ENCODE peak calls at places on chromosomes 6 and 20, in four cellular contexts. G, V, N and K are unnamed samples.

GRCh38 chr20:35467339-35468224 is 12.2 kb downstream of the CEP250 start:
- DNase-seq in G (no peak), V (peak; percentile 72), N (peak; percentile 72), K (peak; percentile 21)

GRCh38 chr6:36033935-36034334 is 6.3 kb downstream of the MAPK14 start:
- DNase-seq in G (no peak), V (no peak), N (no peak), K (no peak)

GRCh38 chr20:63919130-63919529 is 24.2 kb downstream of the DNAJC5 start:
- DNase-seq in G (no peak), V (no peak), N (no peak), K (no peak)

GRCh38 chr20:57621426-57622200 is 1.4 kb upstream of the ZBP1 start:
- DNase-seq in G (no peak), V (no peak), N (no peak), K (no peak)

GRCh38 chr6:39402239-39402751 is 79.8 kb upstream of the KCNK16 start:
- DNase-seq in G (no peak), V (no peak), N (no peak), K (no peak)

GRCh38 chr6:39493174-39493573 is 170.7 kb upstream of the KCNK16 start:
- DNase-seq in G (no peak), V (no peak), N (no peak), K (no peak)

GRCh38 chr6:42532038-42532669 is 31.7 kb upstream of the UBR2 start:
- DNase-seq in G (no peak), V (no peak), N (no peak), K (no peak)

GRCh38 chr6:23174781-23175361 is 605.5 kb downstream of the HDGFL1 start:
- DNase-seq in G (no peak), V (peak; percentile 82), N (no peak), K (peak; percentile 96)

GRCh38 chr6:141290871-141291270 is 841.9 kb upstream of the GJE1 start:
- DNase-seq in G (no peak), V (no peak), N (no peak), K (no peak)

GRCh38 chr6:15628499-15629131 is 34.2 kb downstream of the DTNBP1 start:
- DNase-seq in G (no peak), V (peak; percentile 12), N (no peak), K (peak; percentile 59)

GRCh38 chr6:116352515-116353471 is 18.0 kb upstream of the DSE start:
- DNase-seq in G (no peak), V (no peak), N (no peak), K (no peak)

GRCh38 chr20:53001502-53002301 is 29.5 kb downstream of the TSHZ2 start:
- DNase-seq in G (no peak), V (no peak), N (no peak), K (no peak)

GRCh38 chr20:46179811-46180326 is 61.8 kb downstream of the CD40 start:
- DNase-seq in G (no peak), V (no peak), N (no peak), K (no peak)

GRCh38 chr6:155216312-155217028 is 47.3 kb upstream of the CLDN20 start:
- DNase-seq in G (no peak), V (no peak), N (no peak), K (no peak)

GRCh38 chr6:14922306-14922705 is 323.6 kb upstream of the JARID2 start:
- DNase-seq in G (no peak), V (no peak), N (peak; percentile 66), K (no peak)

GRCh38 chr6:87029711-87030314 is 65.1 kb downstream of the CGA start:
- DNase-seq in G (no peak), V (peak; percentile 22), N (no peak), K (peak; percentile 40)

GRCh38 chr6:37777272-37777736 is 42.2 kb upstream of the ZFAND3 start:
- DNase-seq in G (no peak), V (no peak), N (no peak), K (no peak)

GRCh38 chr6:10682319-10682988 is 12.0 kb downstream of the C6orf52 start:
- DNase-seq in G (no peak), V (no peak), N (no peak), K (no peak)

GRCh38 chr20:7146552-7147219 is 379.2 kb downstream of the BMP2 start:
- DNase-seq in G (no peak), V (no peak), N (no peak), K (no peak)

GRCh38 chr6:115896538-115897129 is 164.1 kb downstream of the FRK start:
- DNase-seq in G (no peak), V (peak; percentile 31), N (no peak), K (peak; percentile 11)

GRCh38 chr6:36098920-36099647 is 31.2 kb upstream of the MAPK13 start:
- DNase-seq in G (no peak), V (no peak), N (no peak), K (no peak)

GRCh38 chr20:48941467-48941866 is 20.0 kb downstream of the ARFGEF2 start:
- DNase-seq in G (no peak), V (no peak), N (no peak), K (no peak)

GRCh38 chr6:31792741-31793140 is 2.8 kb downstream of the VARS1 start:
- DNase-seq in G (peak; percentile 53), V (no peak), N (no peak), K (no peak)

GRCh38 chr6:104604643-104605042 is 255.1 kb downstream of the HACE1 start:
- DNase-seq in G (no peak), V (peak; percentile 50), N (no peak), K (no peak)

GRCh38 chr6:112325449-112325848 is 21.7 kb upstream of the RFPL4B start:
- DNase-seq in G (no peak), V (no peak), N (no peak), K (no peak)

GRCh38 chr6:10381133-10381829 is 33.6 kb downstream of the TFAP2A start:
- DNase-seq in G (peak; percentile 63), V (no peak), N (no peak), K (no peak)

GRCh38 chr20:270517-270916 is 13.0 kb downstream of the DEFB132 start:
- DNase-seq in G (no peak), V (no peak), N (no peak), K (no peak)

GRCh38 chr20:44728835-44729342 is 13.7 kb downstream of the CCN5 start:
- DNase-seq in G (no peak), V (no peak), N (peak; percentile 87), K (peak; percentile 85)

GRCh38 chr6:121897337-121897760 is 461.9 kb downstream of the GJA1 start:
- DNase-seq in G (no peak), V (no peak), N (no peak), K (no peak)

GRCh38 chr6:125528614-125529013 is 220.8 kb upstream of the HEY2 start:
- DNase-seq in G (no peak), V (no peak), N (no peak), K (no peak)

GRCh38 chr6:24549158-24549557 is 54.4 kb downstream of the ALDH5A1 start:
- DNase-seq in G (no peak), V (no peak), N (no peak), K (no peak)

GRCh38 chr6:24546432-24546831 is 51.7 kb downstream of the ALDH5A1 start:
- DNase-seq in G (no peak), V (no peak), N (no peak), K (no peak)

GRCh38 chr6:24549674-24550418 is 55.1 kb downstream of the ALDH5A1 start:
- DNase-seq in G (no peak), V (no peak), N (no peak), K (no peak)

GRCh38 chr6:24545691-24546090 is 50.9 kb downstream of the ALDH5A1 start:
- DNase-seq in G (no peak), V (no peak), N (no peak), K (no peak)

GRCh38 chr6:24547243-24547642 is 52.5 kb downstream of the ALDH5A1 start:
- DNase-seq in G (no peak), V (no peak), N (no peak), K (no peak)
- TF ChIP-seq CTCF in G (no peak), V (no peak), N (no peak), K (no peak)

GRCh38 chr6:109440325-109441068 is at the start of the genes PPIL6 and SMPD2:
- DNase-seq in G (peak; percentile 94), V (peak; percentile 50), N (peak; percentile 95), K (peak; percentile 46)

GRCh38 chr6:109442393-109442924 is 1.9 kb downstream of the SMPD2 start:
- DNase-seq in G (no peak), V (no peak), N (no peak), K (no peak)

GRCh38 chr6:109443425-109443950 is 3.0 kb downstream of the SMPD2 start:
- DNase-seq in G (no peak), V (no peak), N (no peak), K (no peak)

GRCh38 chr6:109445382-109445781 is 4.9 kb downstream of the SMPD2 start:
- DNase-seq in G (no peak), V (no peak), N (no peak), K (no peak)

GRCh38 chr6:109441069-109441816 is 719 bp downstream of the SMPD2 start:
- DNase-seq in G (peak; percentile 83), V (no peak), N (peak; percentile 76), K (no peak)
- TF ChIP-seq CTCF in G (no peak), V (no peak), N (no peak), K (peak; percentile 38)

GRCh38 chr6:157614026-157614484 is 209.0 kb upstream of the SNX9 start:
- DNase-seq in G (no peak), V (no peak), N (no peak), K (peak; percentile 67)
- TF ChIP-seq CTCF in G (no peak), V (no peak), N (no peak), K (peak; percentile 18)

DNA sequence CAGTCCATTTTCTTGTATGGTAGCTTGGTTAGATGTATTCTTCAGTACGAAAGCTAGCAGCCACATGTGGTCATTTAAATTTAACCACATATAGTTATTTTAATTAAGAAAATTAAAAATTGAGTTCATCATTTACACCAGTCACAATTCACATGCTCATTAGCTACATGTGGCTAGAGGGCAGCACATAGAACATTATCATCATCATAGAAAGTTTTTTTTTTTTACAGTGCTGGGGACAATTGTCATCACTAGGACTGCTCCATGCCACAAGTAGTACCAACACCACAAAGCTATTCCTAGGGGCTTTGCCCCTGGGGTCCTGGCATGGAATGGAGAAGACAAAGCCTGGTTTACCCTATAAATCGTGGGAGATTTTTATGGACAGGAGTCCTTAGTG is 30.5 kb downstream of the PLCB4 start:
- DNase-seq in G (no peak), V (no peak), N (no peak), K (no peak)
- TF ChIP-seq CTCF in G (no peak), V (no peak), N (no peak), K (no peak)

DNA sequence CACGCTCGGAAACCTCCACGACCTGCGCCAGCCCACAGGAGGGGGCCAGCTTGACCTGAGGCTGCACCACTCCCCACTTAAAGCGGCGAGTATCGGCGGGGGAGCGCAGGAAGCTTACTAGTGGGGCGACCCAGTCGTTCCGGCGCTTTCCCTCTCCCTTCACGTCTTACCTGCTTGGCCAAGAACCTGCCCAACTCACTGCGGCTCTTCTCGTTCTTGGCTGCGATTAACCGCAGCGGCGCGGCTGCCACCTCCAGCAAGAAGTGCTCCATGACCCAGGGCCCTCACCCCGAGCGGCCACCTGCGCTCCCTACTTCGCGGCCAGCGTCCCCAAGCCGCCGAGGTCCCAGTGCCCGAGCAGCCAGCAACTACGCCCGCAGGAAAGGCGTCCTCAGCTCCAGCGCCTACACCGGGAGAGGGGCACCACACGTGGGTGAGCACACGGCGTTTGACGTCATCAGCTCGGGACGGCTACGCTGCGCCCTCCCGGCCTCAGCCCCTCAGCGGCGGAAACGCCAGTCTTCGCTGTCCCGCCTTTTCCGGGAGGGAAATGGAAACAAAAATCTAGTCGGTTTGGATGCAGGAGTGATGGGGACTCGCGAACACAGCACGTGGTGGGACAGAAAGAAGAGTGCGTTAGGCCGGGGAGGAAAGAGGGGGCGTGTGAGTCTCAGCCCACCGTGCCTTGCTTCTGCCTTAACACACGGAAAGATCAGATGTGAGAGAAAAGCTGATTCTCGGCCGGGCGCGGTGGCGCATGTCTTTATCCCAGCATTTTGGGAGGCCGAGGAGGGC is at the start of gene MDN1:
- DNase-seq in G (peak; percentile 93), V (peak; percentile 86), N (peak; percentile 95), K (peak; percentile 58)
- TF ChIP-seq CTCF in G (no peak), V (no peak), N (no peak), K (no peak)